ENCODE peak calls at places on chromosome 21, in eight cellular contexts. N, F, L, O, A, E, K and Y are unnamed samples.

GRCh38 chr21:19759836-19760235 is 1238.4 kb upstream of the NCAM2 start:
- DNase-seq in N (no peak), F (no peak), L (no peak), O (no peak), A (no peak), E (no peak), K (no peak), Y (no peak)

GRCh38 chr21:45524756-45525152 is 17.5 kb downstream of the SLC19A1 start:
- DNase-seq in N (no peak), F (no peak), L (no peak), O (peak; percentile 40), A (no peak), E (no peak), K (no peak), Y (no peak)

GRCh38 chr21:15093216-15093615 is 28.4 kb upstream of the NRIP1 start:
- DNase-seq in N (no peak), F (no peak), L (no peak), O (no peak), A (no peak), E (no peak), K (no peak), Y (no peak)

GRCh38 chr21:33950425-33951079 is 34.9 kb upstream of the ATP5PO start:
- DNase-seq in N (no peak), F (no peak), L (no peak), O (no peak), A (no peak), E (no peak), K (no peak), Y (no peak)

GRCh38 chr21:34576043-34576466 is 38.9 kb downstream of the RCAN1 start:
- DNase-seq in N (peak; percentile 44), F (no peak), L (no peak), O (no peak), A (peak; percentile 43), E (no peak), K (peak; percentile 15), Y (no peak)

GRCh38 chr21:38434913-38435533 is 63.3 kb downstream of the ERG start:
- DNase-seq in N (peak; percentile 24), F (peak; percentile 8), L (peak; percentile 41), O (peak; percentile 86), A (peak; percentile 33), E (no peak), K (peak; percentile 51), Y (peak; percentile 81)

GRCh38 chr21:19547951-19548635 is 1144.5 kb upstream of the TMPRSS15 start:
- DNase-seq in N (no peak), F (no peak), L (no peak), O (no peak), A (no peak), E (no peak), K (no peak), Y (no peak)

GRCh38 chr21:38979271-38980196 is 173.8 kb downstream of the ETS2 start:
- DNase-seq in N (no peak), F (no peak), L (no peak), O (no peak), A (peak; percentile 79), E (no peak), K (peak; percentile 39), Y (peak; percentile 47)

GRCh38 chr21:19048088-19048672 is 644.6 kb upstream of the TMPRSS15 start:
- DNase-seq in N (no peak), F (no peak), L (no peak), O (no peak), A (no peak), E (no peak), K (no peak), Y (no peak)

GRCh38 chr21:26982767-26983166 is 15.9 kb upstream of the ADAMTS5 start:
- DNase-seq in N (peak; percentile 26), F (no peak), L (no peak), O (no peak), A (peak; percentile 31), E (no peak), K (peak; percentile 20), Y (peak; percentile 26)

GRCh38 chr21:42733037-42733632 is 79.7 kb downstream of the PDE9A start:
- DNase-seq in N (no peak), F (no peak), L (no peak), O (no peak), A (no peak), E (no peak), K (no peak), Y (no peak)

GRCh38 chr21:38567577-38568360 is 69.5 kb upstream of the ERG start:
- DNase-seq in N (peak; percentile 27), F (no peak), L (peak; percentile 76), O (no peak), A (peak; percentile 69), E (no peak), K (peak; percentile 18), Y (peak; percentile 54)

GRCh38 chr21:27363719-27364479 is 397.0 kb upstream of the ADAMTS5 start:
- DNase-seq in N (no peak), F (no peak), L (no peak), O (no peak), A (peak; percentile 31), E (no peak), K (no peak), Y (no peak)

GRCh38 chr21:38930838-38931237 is 125.1 kb downstream of the ETS2 start:
- DNase-seq in N (no peak), F (no peak), L (no peak), O (peak; percentile 77), A (peak; percentile 72), E (no peak), K (peak; percentile 86), Y (peak; percentile 79)

GRCh38 chr21:41508415-41509205 is 652 bp upstream of the TMPRSS2 start:
- DNase-seq in N (no peak), F (no peak), L (no peak), O (no peak), A (no peak), E (no peak), K (no peak), Y (no peak)

GRCh38 chr21:41507521-41508414 is at the start of gene TMPRSS2:
- DNase-seq in N (no peak), F (no peak), L (peak; percentile 71), O (no peak), A (no peak), E (no peak), K (no peak), Y (no peak)

GRCh38 chr21:41509206-41509496 is 1.2 kb upstream of the TMPRSS2 start:
- DNase-seq in N (no peak), F (no peak), L (no peak), O (no peak), A (no peak), E (no peak), K (no peak), Y (no peak)

GRCh38 chr21:41506005-41506404 is 2.0 kb downstream of the TMPRSS2 start:
- DNase-seq in N (no peak), F (no peak), L (no peak), O (no peak), A (no peak), E (no peak), K (no peak), Y (no peak)

DNA sequence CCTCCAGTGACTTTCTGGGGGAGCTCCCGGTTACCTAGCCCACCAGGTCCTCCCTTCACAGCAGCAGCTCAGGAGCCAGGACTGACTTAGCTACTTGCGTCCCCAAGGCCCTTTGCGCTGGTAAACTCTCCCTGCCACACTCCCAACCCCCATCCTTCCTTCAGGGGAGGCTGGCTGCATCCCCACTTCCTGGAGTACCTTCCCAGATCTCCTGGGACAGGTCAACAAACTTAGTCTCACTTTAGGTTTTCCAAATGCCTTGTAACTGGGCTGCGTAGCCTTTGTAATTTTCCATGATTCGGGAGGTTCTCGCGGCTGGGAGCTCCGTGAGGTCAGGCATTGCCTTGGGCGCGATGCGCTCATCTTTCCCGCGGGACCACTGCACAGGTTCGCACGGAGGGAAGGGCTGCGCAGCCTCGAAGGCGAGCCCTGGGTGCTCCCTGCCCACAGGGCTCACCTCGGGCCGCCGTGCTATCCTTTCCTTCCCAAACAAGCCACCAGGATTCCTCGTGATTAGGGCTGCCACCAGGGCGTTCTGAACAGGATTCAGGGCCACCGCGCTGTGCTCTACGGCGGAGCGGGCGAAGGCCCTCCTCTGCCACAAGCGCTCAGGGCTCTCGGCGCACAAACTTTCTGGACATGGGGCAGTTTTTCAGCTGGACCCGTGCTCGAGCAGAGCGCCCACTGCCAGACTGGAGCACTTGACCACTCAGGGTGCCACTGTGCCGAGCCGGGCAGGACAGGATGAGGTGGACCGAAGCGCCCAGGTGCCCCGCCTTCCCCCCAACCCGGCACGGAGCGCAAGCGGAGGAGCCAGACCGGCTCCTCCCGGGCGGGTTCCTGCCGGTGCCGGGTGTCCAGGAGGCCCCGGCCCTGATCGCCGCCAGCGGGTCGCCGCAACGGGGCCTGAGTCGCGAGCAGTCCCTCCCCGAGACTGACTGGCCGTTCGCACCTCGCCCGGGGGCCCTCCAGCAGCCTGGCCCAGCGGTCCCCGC is 1.1 kb downstream of the TMPRSS2 start:
- DNase-seq in N (no peak), F (no peak), L (peak; percentile 30), O (no peak), A (no peak), E (no peak), K (no peak), Y (no peak)
- TF ChIP-seq CTCF in N (no peak), F (no peak), L (no peak), O (no peak), A (no peak), E (no peak), K (no peak), Y (no peak)

GRCh38 chr21:28781602-28782274 is 210.9 kb downstream of the LTN1 start:
- DNase-seq in N (peak; percentile 31), F (no peak), L (peak; percentile 53), O (no peak), A (peak; percentile 26), E (peak; percentile 6), K (peak; percentile 57), Y (peak; percentile 68)
- TF ChIP-seq CTCF in N (peak; percentile 52), F (no peak), L (peak; percentile 58), O (no peak), A (peak; percentile 68), E (peak; percentile 65), K (peak; percentile 65), Y (peak; percentile 76)

DNA sequence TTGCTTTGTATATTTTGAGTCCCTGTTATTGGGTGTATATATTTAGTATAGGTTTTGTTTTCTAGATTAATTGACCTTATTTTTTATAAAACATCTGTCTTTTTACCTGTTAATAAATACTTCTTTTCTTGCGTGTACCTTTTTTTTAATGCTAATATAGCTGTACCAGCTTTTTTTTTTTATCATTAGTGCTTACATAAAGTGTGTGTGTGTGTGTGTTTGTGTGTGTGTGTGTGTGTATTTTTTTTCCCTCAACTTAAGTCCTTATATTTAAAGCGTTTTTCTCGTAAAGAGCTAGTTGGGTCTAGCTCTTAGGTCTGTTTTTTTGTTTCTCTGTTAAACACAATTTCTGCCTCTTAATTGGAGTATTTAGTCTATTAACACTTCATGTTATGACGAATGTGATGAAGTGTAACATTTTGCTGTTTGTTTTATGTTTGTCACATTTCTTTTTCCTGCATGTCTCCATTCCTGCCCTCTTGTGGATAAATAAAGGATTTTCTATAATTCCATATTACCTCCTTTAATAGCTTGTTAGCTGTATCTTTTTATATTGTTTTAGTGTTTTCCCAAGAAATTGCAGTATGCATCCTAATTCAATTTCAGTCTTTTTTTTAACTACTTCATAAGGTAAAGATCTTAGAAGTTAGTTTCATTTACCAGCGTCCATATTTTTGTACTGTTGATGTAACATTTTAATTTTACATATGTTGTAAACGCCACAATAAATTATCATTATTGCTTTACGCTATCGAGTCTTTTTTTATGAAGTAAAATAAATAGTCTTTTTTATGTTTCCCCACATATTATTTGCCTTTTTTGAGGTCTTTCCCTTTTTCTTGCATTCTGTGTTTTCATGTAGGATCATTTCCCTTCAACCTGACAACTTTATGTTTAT is 4.3 kb downstream of the PRMT2 start:
- DNase-seq in N (no peak), F (peak; percentile 20), L (no peak), O (no peak), A (peak; percentile 41), E (no peak), K (peak; percentile 57), Y (peak; percentile 50)
- TF ChIP-seq CTCF in N (peak; percentile 64), F (peak; percentile 38), L (no peak), O (peak; percentile 22), A (peak; percentile 60), E (peak; percentile 36), K (peak; percentile 42), Y (peak; percentile 55)

GRCh38 chr21:30336596-30336995 is 898 bp downstream of the KRTAP27-1 start:
- DNase-seq in N (peak; percentile 2), F (no peak), L (no peak), O (no peak), A (peak; percentile 15), E (no peak), K (peak; percentile 61), Y (peak; percentile 75)
- TF ChIP-seq CTCF in N (no peak), F (no peak), L (no peak), O (no peak), A (no peak), E (no peak), K (no peak), Y (no peak)